ENCODE peak calls at places on chromosomes 6 and 20, in nine cellular contexts. O is AG08396; M is germinal center; N is iPS DF 19.7; Y is stimulated activated CD8-positive, alpha-beta memory T cell treated with anti-CD3 and anti-CD28 coated beads, Interleukin-4, amount 100 ng/mL, for 24 hours; F is T-cell; I is AML-193; D is lung; Q is NCI-H510A treated with DMSO at 0.1 percent for 48 hours. G is an unnamed sample.

GRCh38 chr6:12458558-12458957 is 168.4 kb downstream of the EDN1 start:
- DNase-seq in O (no peak), M (no peak), N (no peak), Y (no peak), F (no peak), I (no peak), D (no peak), Q (no peak), G (no peak)

GRCh38 chr20:43457640-43458421 is at the start of gene SRSF6:
- DNase-seq in O (peak), M (peak), N (no peak), Y (peak), F (peak), I (peak), D (peak), Q (peak), G (peak)

GRCh38 chr20:63686492-63687321 is 9.7 kb upstream of the TNFRSF6B start:
- DNase-seq in O (peak), M (no peak), N (no peak), Y (no peak), F (no peak), I (no peak), D (peak), Q (no peak), G (no peak)

GRCh38 chr6:73362869-73363536 is 545 bp downstream of the KHDC3L start:
- DNase-seq in O (no peak), M (no peak), N (no peak), Y (no peak), F (no peak), I (no peak), D (no peak), Q (no peak), G (no peak)

GRCh38 chr20:25000268-25000801 is 7.8 kb upstream of the APMAP start:
- DNase-seq in O (peak), M (no peak), N (no peak), Y (no peak), F (no peak), I (no peak), D (peak), Q (peak), G (peak)

GRCh38 chr20:15802020-15802419 is 771.2 kb downstream of the KIF16B start:
- DNase-seq in O (no peak), M (no peak), N (no peak), Y (no peak), F (no peak), I (no peak), D (no peak), Q (no peak), G (no peak)

GRCh38 chr20:61800359-61801064 is 265.2 kb downstream of the TAF4 start:
- DNase-seq in O (no peak), M (no peak), N (no peak), Y (no peak), F (no peak), I (no peak), D (no peak), Q (no peak), G (no peak)

GRCh38 chr6:7886132-7886531 is 24.5 kb downstream of the TXNDC5 start:
- DNase-seq in O (no peak), M (no peak), N (no peak), Y (no peak), F (no peak), I (no peak), D (no peak), Q (no peak), G (no peak)

GRCh38 chr6:107636486-107636885 is 146.6 kb downstream of the SOBP start:
- DNase-seq in O (no peak), M (no peak), N (no peak), Y (no peak), F (no peak), I (no peak), D (no peak), Q (no peak), G (no peak)

GRCh38 chr6:138004423-138005287 is 102.6 kb downstream of the PERP start:
- DNase-seq in O (peak), M (peak), N (no peak), Y (no peak), F (no peak), I (peak), D (no peak), Q (peak), G (no peak)

GRCh38 chr6:147023581-147023980 is 180.6 kb upstream of the STXBP5 start:
- DNase-seq in O (no peak), M (no peak), N (no peak), Y (no peak), F (no peak), I (no peak), D (no peak), Q (no peak), G (no peak)

GRCh38 chr6:95094751-95095150 is 482.6 kb upstream of the MANEA start:
- DNase-seq in O (no peak), M (no peak), N (no peak), Y (no peak), F (no peak), I (no peak), D (no peak), Q (no peak), G (no peak)

GRCh38 chr6:143501851-143502250 is 9.7 kb downstream of the FUCA2 start:
- DNase-seq in O (no peak), M (no peak), N (no peak), Y (no peak), F (no peak), I (no peak), D (no peak), Q (no peak), G (no peak)

GRCh38 chr6:3026811-3027626 is 27.3 kb downstream of the NQO2 start:
- DNase-seq in O (no peak), M (peak), N (no peak), Y (no peak), F (no peak), I (no peak), D (no peak), Q (no peak), G (no peak)

GRCh38 chr20:20450461-20451027 is 82.6 kb downstream of the INSM1 start:
- DNase-seq in O (no peak), M (no peak), N (no peak), Y (no peak), F (no peak), I (no peak), D (no peak), Q (no peak), G (peak)

GRCh38 chr6:89834884-89835792 is 5.5 kb downstream of the CASP8AP2 start:
- DNase-seq in O (no peak), M (peak), N (no peak), Y (no peak), F (no peak), I (no peak), D (no peak), Q (no peak), G (no peak)

GRCh38 chr20:40683221-40683893 is 5.7 kb downstream of the MAFB start:
- DNase-seq in O (no peak), M (no peak), N (no peak), Y (no peak), F (no peak), I (no peak), D (no peak), Q (no peak), G (no peak)

GRCh38 chr6:100099189-100100074 is 105.4 kb upstream of the MCHR2 start:
- DNase-seq in O (no peak), M (no peak), N (no peak), Y (no peak), F (no peak), I (peak), D (no peak), Q (peak), G (no peak)

GRCh38 chr20:878511-879307 is 37.4 kb downstream of the ANGPT4 start:
- DNase-seq in O (peak), M (no peak), N (no peak), Y (no peak), F (no peak), I (peak), D (no peak), Q (no peak), G (no peak)

G was measured in MG63.